ENCODE peak calls at places on chromosomes 12 and 14, in seven cellular contexts. L is left ventricle myocardium inferior, W is caudate nucleus, J is neural crest cell, I is NCI-H524, K is COR-L47, T is HCEC 1CT. Z is an unnamed sample.
A peak's percentile ranks its signal among the peaks of the same experiment; 100 is the strongest.

GRCh38 chr14:100428727-100429126 is 105.6 kb downstream of the SLC25A47 start:
- DNase-seq in J (no peak), W (peak; percentile 89), L (no peak), K (no peak), I (no peak), T (peak; percentile 26), Z (no peak)

GRCh38 chr12:113479578-113480335 is 8.1 kb upstream of the LHX5 start:
- DNase-seq in W (no peak), L (peak; percentile 44), J (peak; percentile 82), T (no peak), K (no peak), I (no peak), Z (no peak)

GRCh38 chr12:131950182-131950913 is 606 bp downstream of the EP400 start:
- DNase-seq in W (peak; percentile 22), I (no peak), T (no peak), J (peak; percentile 14), L (peak; percentile 31), K (no peak), Z (peak; percentile 13)

GRCh38 chr14:90505531-90505930 is 108.7 kb downstream of the CALM1 start:
- DNase-seq in I (no peak), J (no peak), L (no peak), T (no peak), K (no peak), W (no peak), Z (peak; percentile 82)

GRCh38 chr14:106843951-106844483 is 1317.6 kb downstream of the TMEM121 start:
- DNase-seq in J (no peak), I (no peak), W (no peak), T (no peak), K (no peak), L (no peak), Z (peak; percentile 43)

GRCh38 chr14:94775082-94775874 is 5.4 kb upstream of the GSC start:
- DNase-seq in W (no peak), K (no peak), L (no peak), I (peak; percentile 20), J (no peak), T (no peak), Z (no peak)

GRCh38 chr12:22410497-22410896 is 76.0 kb upstream of the ST8SIA1 start:
- DNase-seq in J (no peak), T (no peak), W (no peak), L (no peak), I (no peak), K (no peak), Z (no peak)

GRCh38 chr14:22646570-22647254 is 2.6 kb upstream of the OR6J1 start:
- DNase-seq in L (no peak), T (peak; percentile 88), K (no peak), W (no peak), I (no peak), J (no peak), Z (no peak)

GRCh38 chr12:25960176-25960575 is 1.7 kb downstream of the RASSF8 start:
- DNase-seq in K (no peak), J (no peak), W (no peak), I (no peak), L (peak; percentile 29), T (peak; percentile 48), Z (no peak)

GRCh38 chr14:61750708-61751474 is 11.3 kb upstream of the SNAPC1 start:
- DNase-seq in L (peak; percentile 92), W (peak; percentile 60), T (peak; percentile 90), I (peak; percentile 77), K (peak; percentile 85), J (no peak), Z (peak; percentile 95)

GRCh38 chr14:96260341-96260821 is 4.4 kb downstream of the BDKRB1 start:
- DNase-seq in T (peak; percentile 84), K (no peak), J (no peak), L (no peak), I (no peak), W (no peak), Z (no peak)

GRCh38 chr12:68098939-68099338 is 60.6 kb downstream of the IFNG start:
- DNase-seq in K (no peak), L (no peak), W (no peak), I (no peak), J (no peak), T (no peak), Z (no peak)

GRCh38 chr12:132395192-132395907 is 66.0 kb upstream of the GALNT9 start:
- DNase-seq in K (no peak), I (no peak), L (no peak), W (no peak), J (no peak), T (no peak), Z (no peak)

GRCh38 chr14:28300356-28300755 is 466.2 kb upstream of the FOXG1 start:
- DNase-seq in I (no peak), J (no peak), K (no peak), T (no peak), L (no peak), W (no peak), Z (no peak)

GRCh38 chr14:50001146-50001998 is 108.5 kb downstream of the ARF6 start:
- DNase-seq in J (no peak), T (no peak), W (no peak), L (no peak), I (no peak), K (no peak), Z (peak; percentile 74)

GRCh38 chr12:124636138-124636968 is 68.9 kb upstream of the NCOR2 start:
- DNase-seq in T (peak; percentile 70), W (no peak), J (no peak), K (no peak), L (no peak), I (peak; percentile 33), Z (no peak)

GRCh38 chr12:101074940-101075680 is 134.9 kb downstream of the SLC5A8 start:
- DNase-seq in K (no peak), W (no peak), L (no peak), T (no peak), I (no peak), J (no peak), Z (no peak)

GRCh38 chr12:13211859-13212664 is 15.5 kb downstream of the EMP1 start:
- DNase-seq in T (peak; percentile 68), J (peak; percentile 68), I (peak; percentile 29), L (no peak), K (no peak), W (peak; percentile 77), Z (peak; percentile 38)

GRCh38 chr12:123063535-123063934 is 83.1 kb downstream of the ARL6IP4 start:
- DNase-seq in K (no peak), L (no peak), I (no peak), T (peak; percentile 42), W (no peak), J (peak; percentile 16), Z (no peak)

GRCh38 chr12:21456291-21456780 is 18.9 kb downstream of the PYROXD1 start:
- DNase-seq in I (no peak), W (no peak), J (no peak), T (no peak), K (no peak), L (no peak), Z (no peak)

GRCh38 chr12:124289634-124290600 is 5.0 kb upstream of the RFLNA start:
- DNase-seq in K (no peak), T (peak; percentile 49), L (no peak), J (no peak), I (no peak), W (no peak), Z (no peak)

Z was measured in NCI-H2107.